ENCODE peak calls at places on chromosomes 5 and 9, in six cellular contexts. X is H1, J is IMR-90, G is neuronal stem cell, V is mesendoderm, K is mesenchymal stem cell. W is an unnamed sample.

GRCh38 chr9:135937521-135938489 is 23.4 kb downstream of the UBAC1 start:
- DNase-seq in V (no peak), G (no peak), J (no peak), K (no peak), X (no peak), W (no peak)

GRCh38 chr5:172932313-172933017 is 26.8 kb upstream of the RPL26L1 start:
- DNase-seq in X (peak), G (peak), K (peak), V (peak), J (peak), W (peak)

GRCh38 chr5:129113867-129114266 is 19.3 kb downstream of the ISOC1 start:
- DNase-seq in X (no peak), K (no peak), G (no peak), J (no peak), V (no peak), W (no peak)

GRCh38 chr5:77638763-77639451 is 394 bp upstream of the OTP start:
- DNase-seq in G (no peak), K (no peak), V (peak), J (no peak), X (peak), W (peak)

GRCh38 chr9:2158111-2158610 is 143.0 kb downstream of the SMARCA2 start:
- DNase-seq in K (peak), X (no peak), V (peak), G (no peak), J (peak), W (peak)

GRCh38 chr5:171295801-171296200 is 13.2 kb upstream of the TLX3 start:
- DNase-seq in X (no peak), V (no peak), G (no peak), K (no peak), J (no peak), W (no peak)

GRCh38 chr5:165495829-165496380 is 1990.5 kb downstream of the MAT2B start:
- DNase-seq in K (peak), G (no peak), X (no peak), V (no peak), J (peak), W (no peak)

GRCh38 chr5:138275379-138275782 is 960 bp upstream of the GFRA3 start:
- DNase-seq in X (no peak), K (peak), G (no peak), V (peak), J (no peak), W (no peak)

GRCh38 chr5:59065551-59065950 is 482.7 kb downstream of the RAB3C start:
- DNase-seq in X (no peak), K (no peak), G (no peak), J (peak), V (no peak), W (no peak)

GRCh38 chr9:137851516-137852217 is 25.9 kb upstream of the CACNA1B start:
- DNase-seq in X (no peak), K (no peak), J (no peak), V (peak), G (no peak), W (no peak)

GRCh38 chr9:72773570-72773969 is 179.3 kb downstream of the ALDH1A1 start:
- DNase-seq in J (no peak), V (no peak), G (no peak), K (no peak), X (no peak), W (no peak)

GRCh38 chr9:73239868-73240267 is 88.2 kb downstream of the ANXA1 start:
- DNase-seq in K (peak), V (no peak), G (no peak), X (no peak), J (no peak), W (no peak)

GRCh38 chr9:75739884-75740611 is 150.4 kb upstream of the PCSK5 start:
- DNase-seq in J (no peak), X (no peak), V (no peak), K (no peak), G (no peak), W (no peak)

GRCh38 chr9:91714020-91714721 is 235.9 kb downstream of the ROR2 start:
- DNase-seq in X (peak), V (peak), G (peak), J (peak), K (peak), W (peak)

GRCh38 chr5:143551765-143552164 is 148.3 kb upstream of the NR3C1 start:
- DNase-seq in V (no peak), X (no peak), G (no peak), J (peak), K (no peak), W (no peak)

GRCh38 chr9:123954921-123955320 is 25.0 kb upstream of the DENND1A start:
- DNase-seq in J (peak), K (peak), V (no peak), G (no peak), X (no peak), W (no peak)

GRCh38 chr5:7878381-7878873 is 9.5 kb downstream of the MTRR start:
- DNase-seq in K (no peak), G (no peak), V (no peak), J (peak), X (no peak), W (no peak)

GRCh38 chr9:8660383-8660782 is 860.8 kb upstream of the DMAC1 start:
- DNase-seq in K (peak), J (no peak), V (no peak), X (no peak), G (no peak), W (no peak)

GRCh38 chr9:128145536-128145935 is 3.7 kb upstream of the LCN2 start:
- DNase-seq in K (no peak), G (no peak), X (no peak), J (no peak), V (no peak), W (no peak)

GRCh38 chr5:154491951-154492350 is 13.9 kb upstream of the HAND1 start:
- DNase-seq in K (no peak), G (no peak), J (no peak), X (no peak), V (no peak), W (no peak)
- H3K4ac ChIP-seq in K (no peak), G (no peak), J (no peak), X (no peak), V (no peak), W (no peak)

GRCh38 chr5:174426851-174427250 is 297.5 kb upstream of the MSX2 start:
- DNase-seq in V (no peak), K (no peak), G (no peak), J (no peak), X (no peak), W (no peak)

GRCh38 chr5:174427304-174427703 is 297.1 kb upstream of the MSX2 start:
- DNase-seq in K (no peak), V (no peak), J (no peak), G (no peak), X (no peak), W (no peak)

GRCh38 chr5:174426388-174426787 is 298.0 kb upstream of the MSX2 start:
- DNase-seq in J (no peak), K (no peak), V (no peak), G (no peak), X (no peak), W (no peak)

GRCh38 chr5:174425271-174425963 is 299.0 kb upstream of the MSX2 start:
- DNase-seq in G (no peak), V (peak), K (no peak), J (no peak), X (no peak), W (no peak)

DNA sequence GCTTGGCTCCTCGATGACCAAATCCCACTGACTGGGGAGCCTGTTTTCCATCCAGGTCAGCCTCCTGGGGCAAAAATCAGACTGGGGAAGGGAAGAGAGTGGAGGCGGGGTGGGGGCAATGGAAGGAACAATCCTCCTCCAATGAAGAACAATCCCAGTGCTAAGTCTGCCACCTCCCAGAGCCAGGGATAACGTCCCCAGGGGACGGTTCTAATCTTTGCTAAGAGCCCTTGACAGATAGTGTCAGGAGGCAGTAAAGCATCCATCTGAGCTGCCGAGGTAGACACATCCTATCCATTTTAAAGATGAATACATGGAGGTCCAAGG is 298.5 kb upstream of the MSX2 start:
- DNase-seq in G (no peak), X (no peak), J (no peak), K (no peak), V (peak), W (no peak)
- H3K4ac ChIP-seq in G (no peak), X (no peak), J (no peak), K (no peak), V (peak), W (no peak)

DNA sequence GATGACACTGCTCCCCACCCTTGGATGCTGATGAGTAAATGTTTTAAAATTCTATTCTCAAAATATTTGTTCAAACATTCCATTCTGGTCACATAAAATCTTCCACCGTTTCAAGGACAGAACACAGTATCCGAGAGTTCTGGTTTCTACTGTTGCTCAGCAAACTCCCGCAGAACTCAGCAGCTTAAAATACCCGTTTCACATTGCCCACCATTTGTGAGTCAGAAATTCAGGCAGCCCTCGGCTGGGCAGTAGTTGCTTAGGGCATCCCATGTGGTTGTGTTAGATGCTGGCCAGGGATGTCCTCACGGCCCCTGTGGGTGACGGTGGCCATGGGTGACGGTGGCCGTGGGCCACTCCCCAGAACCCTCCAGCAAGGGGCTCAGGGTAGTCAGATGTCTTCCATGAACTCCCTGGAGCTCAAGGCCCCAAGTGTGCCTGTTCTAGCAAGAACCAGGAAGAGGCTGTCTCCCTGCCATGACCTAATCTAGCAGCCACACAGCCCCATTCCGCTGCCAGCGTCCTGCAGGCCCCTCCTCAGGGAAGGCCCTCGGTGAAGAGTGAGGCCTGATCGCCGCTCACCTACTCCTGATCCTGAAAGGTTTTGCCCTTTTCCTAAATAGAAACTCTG is 17.3 kb downstream of the MGAT1 start:
- DNase-seq in G (no peak), K (peak), J (peak), X (no peak), V (peak), W (no peak)
- H3K4ac ChIP-seq in G (no peak), K (peak), J (peak), X (peak), V (peak), W (no peak)

GRCh38 chr5:72996632-72997031 is 40.8 kb downstream of the FCHO2 start:
- DNase-seq in J (no peak), K (no peak), X (no peak), V (no peak), G (no peak), W (no peak)
- H3K4ac ChIP-seq in J (no peak), K (no peak), X (no peak), V (no peak), G (no peak), W (no peak)

GRCh38 chr5:141524604-141525597 is 36.0 kb downstream of the PCDHGC5 start:
- DNase-seq in V (peak), J (peak), X (peak), K (peak), G (peak), W (peak)
- H3K4ac ChIP-seq in V (no peak), J (peak), X (no peak), K (peak), G (no peak), W (no peak)

W was measured in H9.